ENCODE peak calls at places on chromosomes 4 and X, in six cellular contexts. J, Z, G, Q, O and N are unnamed samples.

GRCh38 chrX:20435913-20436312 is 169.2 kb upstream of the RPS6KA3 start:
- DNase-seq in Q (no peak), G (no peak), J (no peak), O (no peak), Z (no peak), N (no peak)

GRCh38 chr4:2127609-2128300 is 68.6 kb downstream of the NAT8L start:
- DNase-seq in G (no peak), Z (no peak), Q (no peak), O (no peak), J (no peak), N (no peak)

GRCh38 chrX:24245201-24245600 is 68.7 kb downstream of the SUPT20HL2 start:
- DNase-seq in Z (peak; percentile 21), J (no peak), G (no peak), Q (no peak), O (peak; percentile 65), N (no peak)

GRCh38 chr4:175789632-175790031 is 22.4 kb downstream of the GPM6A start:
- DNase-seq in G (no peak), Q (no peak), O (no peak), Z (no peak), J (no peak), N (no peak)

GRCh38 chrX:115968436-115969252 is 201.9 kb upstream of the AGTR2 start:
- DNase-seq in J (no peak), G (peak; percentile 72), O (peak; percentile 93), Z (peak; percentile 63), Q (no peak), N (peak; percentile 36)

GRCh38 chrX:64379924-64380323 is 15.3 kb downstream of the MTMR8 start:
- DNase-seq in J (no peak), Q (no peak), G (no peak), O (no peak), Z (no peak), N (no peak)

GRCh38 chr4:169080970-169081369 is 70.9 kb upstream of the CBR4 start:
- DNase-seq in G (no peak), Z (peak; percentile 5), O (no peak), Q (no peak), J (peak; percentile 41), N (no peak)

GRCh38 chr4:1237981-1238675 is 10.8 kb downstream of the CTBP1 start:
- DNase-seq in J (peak; percentile 16), Z (no peak), O (no peak), G (no peak), Q (no peak), N (no peak)

GRCh38 chr4:90060039-90060438 is 67.2 kb upstream of the CCSER1 start:
- DNase-seq in Q (no peak), Z (no peak), G (no peak), O (peak; percentile 74), J (no peak), N (no peak)

GRCh38 chr4:26141916-26142638 is 178.7 kb upstream of the RBPJ start:
- DNase-seq in Z (no peak), Q (peak; percentile 23), G (no peak), J (peak; percentile 60), O (no peak), N (no peak)

GRCh38 chrX:136170109-136170800 is 22.9 kb downstream of the FHL1 start:
- DNase-seq in O (no peak), G (no peak), J (no peak), Q (no peak), Z (no peak), N (no peak)

GRCh38 chr4:185987976-185988627 is 80.9 kb upstream of the TLR3 start:
- DNase-seq in Q (no peak), O (no peak), Z (no peak), G (no peak), J (no peak), N (no peak)

GRCh38 chrX:13411496-13412207 is 91.8 kb upstream of the ATXN3L start:
- DNase-seq in G (no peak), Z (no peak), J (no peak), O (no peak), Q (no peak), N (no peak)

GRCh38 chrX:149040873-149041535 is 464.1 kb downstream of the IDS start:
- DNase-seq in J (no peak), Z (no peak), Q (peak; percentile 4), G (no peak), O (no peak), N (no peak)